ENCODE peak calls at places on chromosomes 1 and 21, in five cellular contexts. K is mammary epithelial cell, B is A673, D is GM23338, A is fibroblast of lung. H is an unnamed sample.
A peak's percentile ranks its signal among the peaks of the same experiment; 100 is the strongest.

GRCh38 chr1:19165501-19165900 is 44.6 kb downstream of the UBR4 start:
- DNase-seq in K (peak; percentile 6), B (no peak), D (no peak), A (peak; percentile 41), H (no peak)

GRCh38 chr1:10308001-10308400 is 90.9 kb upstream of the PGD start:
- DNase-seq in K (no peak), B (no peak), D (no peak), A (no peak), H (no peak)

GRCh38 chr1:215416497-215416896 is 150.6 kb upstream of the KCTD3 start:
- DNase-seq in K (no peak), B (no peak), D (peak; percentile 25), A (no peak), H (no peak)

GRCh38 chr1:189616893-189617292 is 860.8 kb downstream of the BRINP3 start:
- DNase-seq in K (peak; percentile 79), B (peak; percentile 47), D (no peak), A (peak; percentile 53), H (no peak)

GRCh38 chr1:27496604-27497155 is 6.7 kb upstream of the WASF2 start:
- DNase-seq in K (no peak), B (peak; percentile 52), D (peak; percentile 96), A (peak; percentile 39), H (peak; percentile 85)

GRCh38 chr21:31566061-31566460 is 93.4 kb upstream of the SOD1 start:
- DNase-seq in K (no peak), B (no peak), D (no peak), A (no peak), H (no peak)

GRCh38 chr1:248372394-248372793 is 3.2 kb upstream of the OR2T6 start:
- DNase-seq in K (no peak), B (no peak), D (no peak), A (no peak), H (no peak)

GRCh38 chr1:201781447-201781846 is 47.5 kb upstream of the IPO9 start:
- DNase-seq in K (no peak), B (peak; percentile 39), D (no peak), A (peak; percentile 46), H (no peak)

GRCh38 chr1:201714542-201715276 is 114.2 kb upstream of the IPO9 start:
- DNase-seq in K (peak; percentile 98), B (peak; percentile 90), D (no peak), A (peak; percentile 100), H (peak; percentile 44)

GRCh38 chr21:41865002-41865777 is 14.0 kb downstream of the PRDM15 start:
- DNase-seq in K (no peak), B (no peak), D (peak; percentile 66), A (no peak), H (no peak)

GRCh38 chr1:31701137-31701736 is 2.6 kb downstream of the COL16A1 start:
- DNase-seq in K (peak; percentile 93), B (peak; percentile 91), D (no peak), A (peak; percentile 96), H (no peak)

GRCh38 chr1:31703431-31704260 is at the start of gene COL16A1:
- DNase-seq in K (peak; percentile 68), B (peak; percentile 50), D (peak; percentile 81), A (peak; percentile 75), H (peak; percentile 54)

GRCh38 chr1:31702836-31703404 is 897 bp downstream of the COL16A1 start:
- DNase-seq in K (peak; percentile 34), B (no peak), D (no peak), A (peak; percentile 21), H (no peak)

GRCh38 chr1:31699341-31699891 is 4.4 kb downstream of the COL16A1 start:
- DNase-seq in K (no peak), B (no peak), D (no peak), A (no peak), H (no peak)

GRCh38 chr1:31700468-31701136 is 3.2 kb downstream of the COL16A1 start:
- DNase-seq in K (peak; percentile 48), B (peak; percentile 28), D (no peak), A (no peak), H (no peak)
- H3K4me1 ChIP-seq in K (peaks cover 69% of the 10 kb centered on the region), B (peaks cover 42% of the 10 kb centered on the region), D (peaks cover 15% of the 10 kb centered on the region), A (peaks cover 38% of the 10 kb centered on the region), H (peaks cover 19% of the 10 kb centered on the region)

GRCh38 chr21:44711327-44712202 is at the start of gene TSPEAR:
- DNase-seq in K (no peak), B (no peak), D (peak; percentile 57), A (no peak), H (peak; percentile 49)

GRCh38 chr21:44713846-44714245 is 2.5 kb upstream of the TSPEAR start:
- DNase-seq in K (no peak), B (no peak), D (no peak), A (no peak), H (no peak)

GRCh38 chr21:44713130-44713529 is 1.8 kb upstream of the TSPEAR start:
- DNase-seq in K (no peak), B (no peak), D (no peak), A (no peak), H (no peak)

GRCh38 chr21:44710756-44711326 is 531 bp downstream of the TSPEAR start:
- DNase-seq in K (peak; percentile 19), B (no peak), D (peak; percentile 84), A (no peak), H (peak; percentile 30)

GRCh38 chr21:44712203-44713028 is 1.0 kb upstream of the TSPEAR start:
- DNase-seq in K (no peak), B (no peak), D (peak; percentile 60), A (no peak), H (no peak)
- TF ChIP-seq EZH2 in K (peak; percentile 56), B (no peak), D (no peak), A (peak; percentile 45), H (no peak)

GRCh38 chr1:94092210-94092613 is 28.7 kb downstream of the ABCA4 start:
- DNase-seq in K (no peak), B (peak; percentile 35), D (no peak), A (peak; percentile 86), H (no peak)
- H3K4me1 ChIP-seq in K (no peaks in the 10 kb centered on the region), B (peaks cover 37% of the 10 kb centered on the region), D (peaks cover 11% of the 10 kb centered on the region), A (peaks cover 35% of the 10 kb centered on the region), H (peaks cover 34% of the 10 kb centered on the region)

GRCh38 chr1:228463009-228463558 is 24.1 kb upstream of the RNF187 start:
- DNase-seq in K (no peak), B (no peak), D (no peak), A (no peak), H (no peak)

GRCh38 chr1:228465571-228466146 is 21.5 kb upstream of the RNF187 start:
- DNase-seq in K (no peak), B (peak; percentile 29), D (no peak), A (no peak), H (no peak)

GRCh38 chr1:228463559-228464455 is 23.4 kb upstream of the RNF187 start:
- DNase-seq in K (no peak), B (peak; percentile 33), D (peak; percentile 84), A (no peak), H (peak; percentile 84)

GRCh38 chr1:228464487-228464983 is 22.6 kb upstream of the RNF187 start:
- DNase-seq in K (peak; percentile 41), B (peak; percentile 90), D (peak; percentile 97), A (peak; percentile 83), H (peak; percentile 96)

DNA sequence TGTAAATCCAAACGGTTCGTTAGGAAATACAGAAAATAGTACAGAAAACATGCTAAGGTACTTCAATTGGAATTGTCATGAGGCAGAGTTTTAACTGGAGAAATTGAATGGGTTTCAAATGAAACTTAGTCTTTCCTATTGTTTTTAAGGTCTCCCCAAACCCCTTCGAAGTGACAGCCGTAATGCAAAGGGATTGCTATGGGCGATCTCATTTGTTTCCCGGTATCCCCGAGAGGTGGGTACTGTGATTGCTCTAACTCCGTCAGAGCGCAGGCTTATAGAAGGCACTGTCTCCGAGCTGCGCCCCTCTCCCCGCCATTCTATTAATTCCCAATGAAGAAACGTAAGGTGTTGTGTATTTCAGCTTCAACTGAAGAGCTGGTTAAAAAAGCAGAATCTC is 22.0 kb upstream of the RNF187 start:
- DNase-seq in K (no peak), B (no peak), D (peak; percentile 28), A (no peak), H (peak; percentile 23)
- TF ChIP-seq EZH2 in K (no peak), B (no peak), D (no peak), A (no peak), H (no peak)

GRCh38 chr1:17688217-17688810 is 66.8 kb upstream of the ACTL8 start:
- DNase-seq in K (no peak), B (no peak), D (no peak), A (no peak), H (no peak)
- H3K4me1 ChIP-seq in K (no peaks in the 10 kb centered on the region), B (peaks cover 4% of the 10 kb centered on the region), D (peaks cover 7% of the 10 kb centered on the region), A (no peaks in the 10 kb centered on the region), H (peaks cover 13% of the 10 kb centered on the region)

GRCh38 chr1:180233191-180234011 is 3.3 kb downstream of the LHX4 start:
- DNase-seq in K (no peak), B (no peak), D (no peak), A (no peak), H (peak; percentile 39)
- TF ChIP-seq EZH2 in K (peak; percentile 80), B (peak; percentile 100), D (peak; percentile 87), A (peak; percentile 92), H (peak; percentile 100)

DNA sequence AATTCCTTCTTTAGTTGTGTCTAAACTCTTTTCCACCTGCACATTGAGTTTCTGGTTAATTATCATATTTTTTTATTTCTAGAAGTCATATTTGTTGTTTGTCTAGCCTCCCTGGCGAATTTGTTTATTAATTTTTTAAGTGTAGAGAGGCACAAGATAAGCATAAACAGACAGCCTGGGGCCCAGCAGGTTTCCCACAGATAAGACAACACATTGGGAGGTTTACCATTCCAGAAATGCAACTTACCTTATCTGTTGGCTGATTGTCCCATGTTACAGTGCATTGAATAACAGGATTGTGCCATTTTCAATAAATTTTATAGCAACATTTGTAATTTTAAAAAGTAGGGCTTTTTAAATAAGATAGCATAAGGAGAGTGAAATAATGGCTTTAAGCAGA is 34.9 kb downstream of the COG2 start:
- DNase-seq in K (no peak), B (no peak), D (no peak), A (no peak), H (no peak)
- H3K4me1 ChIP-seq in K (peaks cover 9% of the 10 kb centered on the region), B (peaks cover 7% of the 10 kb centered on the region), D (no peaks in the 10 kb centered on the region), A (peaks cover 5% of the 10 kb centered on the region), H (no peaks in the 10 kb centered on the region)

GRCh38 chr1:118992426-118992825 is 4.3 kb upstream of the TBX15 start:
- DNase-seq in K (no peak), B (no peak), D (no peak), A (no peak), H (no peak)

GRCh38 chr1:118993712-118994049 is 5.5 kb upstream of the TBX15 start:
- DNase-seq in K (no peak), B (no peak), D (peak; percentile 55), A (no peak), H (no peak)

GRCh38 chr1:118995312-118996016 is 7.3 kb upstream of the TBX15 start:
- DNase-seq in K (peak; percentile 17), B (no peak), D (no peak), A (no peak), H (no peak)

GRCh38 chr1:118991448-118991847 is 3.3 kb upstream of the TBX15 start:
- DNase-seq in K (no peak), B (no peak), D (peak; percentile 85), A (no peak), H (no peak)

GRCh38 chr1:118992868-118993711 is 4.9 kb upstream of the TBX15 start:
- DNase-seq in K (no peak), B (no peak), D (peak; percentile 66), A (no peak), H (peak; percentile 55)
- TF ChIP-seq EZH2 in K (peak; percentile 63), B (no peak), D (peak; percentile 95), A (peak; percentile 92), H (peak; percentile 95)